ENCODE peak calls at places on chromosomes 5 and 9, in nine cellular contexts. One of them, this sample, is unnamed.
A peak's percentile ranks its signal among the peaks of the same experiment; 100 is the strongest.

GRCh38 chr9:12922209-12922914 is 147.5 kb downstream of the LURAP1L start:
- DNase-seq in spleen: no peak
- DNase-seq in adipocyte: peak; percentile 56
- DNase-seq in fibroblast of lung: no peak
- DNase-seq in IMR-90: no peak
- DNase-seq in cardiac muscle cell: peak; percentile 19
- DNase-seq in H7: no peak
- DNase-seq in SK-N-SH: no peak
- DNase-seq in astrocyte: no peak
- DNase-seq in this sample: no peak

GRCh38 chr9:129026442-129027223 is 1.5 kb downstream of the SH3GLB2 start:
- DNase-seq in spleen: no peak
- DNase-seq in adipocyte: peak; percentile 45
- DNase-seq in fibroblast of lung: peak; percentile 20
- DNase-seq in IMR-90: peak; percentile 24
- DNase-seq in cardiac muscle cell: peak; percentile 53
- DNase-seq in H7: peak; percentile 89
- DNase-seq in SK-N-SH: peak; percentile 91
- DNase-seq in astrocyte: no peak
- DNase-seq in this sample: peak; percentile 79

GRCh38 chr5:81014348-81014747 is 54.2 kb downstream of the RASGRF2 start:
- DNase-seq in spleen: no peak
- DNase-seq in adipocyte: no peak
- DNase-seq in fibroblast of lung: peak; percentile 34
- DNase-seq in IMR-90: no peak
- DNase-seq in cardiac muscle cell: no peak
- DNase-seq in H7: no peak
- DNase-seq in SK-N-SH: no peak
- DNase-seq in astrocyte: peak; percentile 20
- DNase-seq in this sample: no peak

GRCh38 chr5:60184599-60184998 is 291.1 kb upstream of the PDE4D start:
- DNase-seq in spleen: no peak
- DNase-seq in adipocyte: no peak
- DNase-seq in fibroblast of lung: peak; percentile 63
- DNase-seq in IMR-90: no peak
- DNase-seq in cardiac muscle cell: no peak
- DNase-seq in H7: no peak
- DNase-seq in SK-N-SH: no peak
- DNase-seq in astrocyte: peak; percentile 58
- DNase-seq in this sample: no peak

GRCh38 chr9:36867672-36868471 is 166.2 kb downstream of the PAX5 start:
- DNase-seq in spleen: peak; percentile 68
- DNase-seq in adipocyte: no peak
- DNase-seq in fibroblast of lung: no peak
- DNase-seq in IMR-90: no peak
- DNase-seq in cardiac muscle cell: no peak
- DNase-seq in H7: no peak
- DNase-seq in SK-N-SH: no peak
- DNase-seq in astrocyte: no peak
- DNase-seq in this sample: no peak

GRCh38 chr9:130870491-130871381 is 25.9 kb downstream of the QRFP start:
- DNase-seq in spleen: peak; percentile 43
- DNase-seq in adipocyte: peak; percentile 38
- DNase-seq in fibroblast of lung: peak; percentile 75
- DNase-seq in IMR-90: no peak
- DNase-seq in cardiac muscle cell: no peak
- DNase-seq in H7: no peak
- DNase-seq in SK-N-SH: no peak
- DNase-seq in astrocyte: peak; percentile 68
- DNase-seq in this sample: no peak

GRCh38 chr5:146185161-146185560 is 2.7 kb upstream of the LARS1 start:
- DNase-seq in spleen: no peak
- DNase-seq in adipocyte: no peak
- DNase-seq in fibroblast of lung: peak; percentile 14
- DNase-seq in IMR-90: peak; percentile 23
- DNase-seq in cardiac muscle cell: no peak
- DNase-seq in H7: no peak
- DNase-seq in SK-N-SH: no peak
- DNase-seq in astrocyte: no peak
- DNase-seq in this sample: no peak

GRCh38 chr5:156893517-156893916 is 43.4 kb downstream of the PPP1R2B start:
- DNase-seq in spleen: no peak
- DNase-seq in adipocyte: no peak
- DNase-seq in fibroblast of lung: no peak
- DNase-seq in IMR-90: no peak
- DNase-seq in cardiac muscle cell: no peak
- DNase-seq in H7: no peak
- DNase-seq in SK-N-SH: no peak
- DNase-seq in astrocyte: no peak
- DNase-seq in this sample: no peak

GRCh38 chr9:114140850-114141249 is 14.5 kb upstream of the COL27A1 start:
- DNase-seq in spleen: no peak
- DNase-seq in adipocyte: no peak
- DNase-seq in fibroblast of lung: no peak
- DNase-seq in IMR-90: no peak
- DNase-seq in cardiac muscle cell: no peak
- DNase-seq in H7: no peak
- DNase-seq in SK-N-SH: no peak
- DNase-seq in astrocyte: no peak
- DNase-seq in this sample: no peak

GRCh38 chr5:7886849-7887460 is 18.0 kb downstream of the MTRR start:
- DNase-seq in spleen: no peak
- DNase-seq in adipocyte: peak; percentile 81
- DNase-seq in fibroblast of lung: peak; percentile 60
- DNase-seq in IMR-90: peak; percentile 72
- DNase-seq in cardiac muscle cell: peak; percentile 38
- DNase-seq in H7: peak; percentile 21
- DNase-seq in SK-N-SH: peak; percentile 27
- DNase-seq in astrocyte: peak; percentile 44
- DNase-seq in this sample: no peak

GRCh38 chr5:119409235-119409815 is 43.0 kb upstream of the HSD17B4 start:
- DNase-seq in spleen: no peak
- DNase-seq in adipocyte: no peak
- DNase-seq in fibroblast of lung: no peak
- DNase-seq in IMR-90: no peak
- DNase-seq in cardiac muscle cell: no peak
- DNase-seq in H7: no peak
- DNase-seq in SK-N-SH: no peak
- DNase-seq in astrocyte: no peak
- DNase-seq in this sample: no peak

GRCh38 chr5:165185726-165186125 is 1680.3 kb downstream of the MAT2B start:
- DNase-seq in spleen: no peak
- DNase-seq in adipocyte: no peak
- DNase-seq in fibroblast of lung: no peak
- DNase-seq in IMR-90: no peak
- DNase-seq in cardiac muscle cell: no peak
- DNase-seq in H7: no peak
- DNase-seq in SK-N-SH: no peak
- DNase-seq in astrocyte: no peak
- DNase-seq in this sample: no peak

GRCh38 chr5:73624888-73625287 is 1.1 kb upstream of the ARHGEF28 start:
- DNase-seq in spleen: no peak
- DNase-seq in adipocyte: no peak
- DNase-seq in fibroblast of lung: no peak
- DNase-seq in IMR-90: no peak
- DNase-seq in cardiac muscle cell: no peak
- DNase-seq in H7: peak; percentile 42
- DNase-seq in SK-N-SH: no peak
- DNase-seq in astrocyte: no peak
- DNase-seq in this sample: no peak

GRCh38 chr5:179700401-179700918 is 1.7 kb downstream of the CANX start:
- DNase-seq in spleen: no peak
- DNase-seq in adipocyte: peak; percentile 25
- DNase-seq in fibroblast of lung: peak; percentile 28
- DNase-seq in IMR-90: peak; percentile 14
- DNase-seq in cardiac muscle cell: peak; percentile 25
- DNase-seq in H7: peak; percentile 37
- DNase-seq in SK-N-SH: no peak
- DNase-seq in astrocyte: peak; percentile 16
- DNase-seq in this sample: no peak

GRCh38 chr5:143086851-143087637 is 316.4 kb downstream of the NR3C1 start:
- DNase-seq in spleen: no peak
- DNase-seq in adipocyte: peak; percentile 70
- DNase-seq in fibroblast of lung: peak; percentile 53
- DNase-seq in IMR-90: peak; percentile 44
- DNase-seq in cardiac muscle cell: peak; percentile 23
- DNase-seq in H7: no peak
- DNase-seq in SK-N-SH: no peak
- DNase-seq in astrocyte: peak; percentile 31
- DNase-seq in this sample: no peak

GRCh38 chr9:109270971-109271900 is 49.6 kb downstream of the EPB41L4B start:
- DNase-seq in spleen: no peak
- DNase-seq in adipocyte: no peak
- DNase-seq in fibroblast of lung: no peak
- DNase-seq in IMR-90: no peak
- DNase-seq in cardiac muscle cell: no peak
- DNase-seq in H7: no peak
- DNase-seq in SK-N-SH: peak; percentile 49
- DNase-seq in astrocyte: no peak
- DNase-seq in this sample: no peak

GRCh38 chr5:123125953-123126352 is 36.9 kb downstream of the PRDM6 start:
- DNase-seq in spleen: no peak
- DNase-seq in adipocyte: peak; percentile 75
- DNase-seq in fibroblast of lung: peak; percentile 84
- DNase-seq in IMR-90: peak; percentile 77
- DNase-seq in cardiac muscle cell: no peak
- DNase-seq in H7: no peak
- DNase-seq in SK-N-SH: no peak
- DNase-seq in astrocyte: peak; percentile 77
- DNase-seq in this sample: no peak

GRCh38 chr5:158832096-158832495 is 267.6 kb downstream of the EBF1 start:
- DNase-seq in spleen: no peak
- DNase-seq in adipocyte: peak; percentile 44
- DNase-seq in fibroblast of lung: no peak
- DNase-seq in IMR-90: no peak
- DNase-seq in cardiac muscle cell: no peak
- DNase-seq in H7: no peak
- DNase-seq in SK-N-SH: no peak
- DNase-seq in astrocyte: no peak
- DNase-seq in this sample: no peak

GRCh38 chr9:12817702-12818101 is 42.9 kb downstream of the LURAP1L start:
- DNase-seq in spleen: no peak
- DNase-seq in adipocyte: no peak
- DNase-seq in fibroblast of lung: peak; percentile 75
- DNase-seq in IMR-90: peak; percentile 55
- DNase-seq in cardiac muscle cell: no peak
- DNase-seq in H7: no peak
- DNase-seq in SK-N-SH: no peak
- DNase-seq in astrocyte: peak; percentile 71
- DNase-seq in this sample: no peak

DNA sequence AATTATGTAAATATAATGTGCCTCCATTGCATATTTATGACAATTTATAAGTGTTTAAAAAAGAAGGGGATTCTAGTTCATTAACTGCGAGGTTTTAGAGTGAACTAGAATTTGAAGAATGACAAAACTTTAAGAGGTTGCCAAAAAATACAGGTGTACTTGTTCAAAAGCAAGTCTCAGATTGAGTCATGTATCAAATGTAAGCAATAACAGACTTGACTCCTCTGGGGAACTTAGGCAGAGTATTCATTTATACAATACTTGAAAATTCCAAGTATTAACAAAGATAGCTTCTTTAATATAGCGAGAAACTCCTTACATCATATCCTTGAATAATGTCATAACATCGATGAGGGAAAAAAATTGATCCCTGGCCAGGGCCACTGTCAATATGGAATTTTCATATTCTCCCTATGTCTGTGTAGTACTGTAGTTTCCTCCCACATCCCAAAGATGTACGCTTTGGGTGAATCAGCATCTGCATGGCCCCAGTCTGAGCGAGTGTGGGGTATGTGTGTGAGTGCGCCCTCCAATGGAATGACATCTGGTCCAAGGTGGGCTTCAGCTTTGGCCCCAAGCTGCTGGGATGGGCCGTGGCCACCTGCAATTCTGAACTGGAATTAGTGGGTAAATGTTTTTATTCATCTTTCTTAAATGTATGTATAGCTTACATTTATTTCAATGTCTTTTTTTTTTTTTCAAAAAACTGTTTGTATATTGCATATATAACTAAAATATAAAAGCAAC is 70.1 kb downstream of the RIC1 start:
- DNase-seq in spleen: no peak
- DNase-seq in adipocyte: peak; percentile 18
- DNase-seq in fibroblast of lung: peak; percentile 79
- DNase-seq in IMR-90: peak; percentile 83
- DNase-seq in cardiac muscle cell: no peak
- DNase-seq in H7: no peak
- DNase-seq in SK-N-SH: no peak
- DNase-seq in astrocyte: peak; percentile 75
- DNase-seq in this sample: no peak
- H3K36me3 ChIP-seq in spleen: peaks cover 12% of the 10 kb centered on the region
- H3K36me3 ChIP-seq in adipocyte: no peaks in the 10 kb centered on the region
- H3K36me3 ChIP-seq in fibroblast of lung: no peaks in the 10 kb centered on the region
- H3K36me3 ChIP-seq in IMR-90: peaks cover 4% of the 10 kb centered on the region
- H3K36me3 ChIP-seq in cardiac muscle cell: no peaks in the 10 kb centered on the region
- H3K36me3 ChIP-seq in H7: no peaks in the 10 kb centered on the region
- H3K36me3 ChIP-seq in SK-N-SH: peaks cover 26% of the 10 kb centered on the region
- H3K36me3 ChIP-seq in astrocyte: no peaks in the 10 kb centered on the region
- H3K36me3 ChIP-seq in this sample: no peaks in the 10 kb centered on the region

GRCh38 chr5:90641528-90641927 is 82.9 kb downstream of the ADGRV1 start:
- DNase-seq in spleen: no peak
- DNase-seq in adipocyte: no peak
- DNase-seq in fibroblast of lung: no peak
- DNase-seq in IMR-90: no peak
- DNase-seq in cardiac muscle cell: peak; percentile 26
- DNase-seq in H7: no peak
- DNase-seq in SK-N-SH: no peak
- DNase-seq in astrocyte: no peak
- DNase-seq in this sample: no peak
- H3K27me3 ChIP-seq in spleen: no peaks in the 10 kb centered on the region
- H3K27me3 ChIP-seq in adipocyte: no peaks in the 10 kb centered on the region
- H3K27me3 ChIP-seq in fibroblast of lung: no peaks in the 10 kb centered on the region
- H3K27me3 ChIP-seq in IMR-90: no peaks in the 10 kb centered on the region
- H3K27me3 ChIP-seq in cardiac muscle cell: no peaks in the 10 kb centered on the region
- H3K27me3 ChIP-seq in H7: no peaks in the 10 kb centered on the region
- H3K27me3 ChIP-seq in SK-N-SH: no peaks in the 10 kb centered on the region
- H3K27me3 ChIP-seq in astrocyte: no peaks in the 10 kb centered on the region
- H3K27me3 ChIP-seq in this sample: peaks cover 30% of the 10 kb centered on the region

GRCh38 chr9:2771661-2772060 is 54.4 kb downstream of the KCNV2 start:
- DNase-seq in spleen: no peak
- DNase-seq in adipocyte: no peak
- DNase-seq in fibroblast of lung: peak; percentile 14
- DNase-seq in IMR-90: peak; percentile 53
- DNase-seq in cardiac muscle cell: no peak
- DNase-seq in H7: no peak
- DNase-seq in SK-N-SH: peak; percentile 6
- DNase-seq in astrocyte: no peak
- DNase-seq in this sample: no peak
- H3K36me3 ChIP-seq in spleen: peaks cover 83% of the 10 kb centered on the region
- H3K36me3 ChIP-seq in adipocyte: peaks cover 78% of the 10 kb centered on the region
- H3K36me3 ChIP-seq in fibroblast of lung: peaks cover 8% of the 10 kb centered on the region
- H3K36me3 ChIP-seq in IMR-90: peaks cover 24% of the 10 kb centered on the region
- H3K36me3 ChIP-seq in cardiac muscle cell: peaks cover 1% of the 10 kb centered on the region
- H3K36me3 ChIP-seq in H7: peaks cover 5% of the 10 kb centered on the region
- H3K36me3 ChIP-seq in SK-N-SH: peaks cover 78% of the 10 kb centered on the region
- H3K36me3 ChIP-seq in astrocyte: peaks cover 33% of the 10 kb centered on the region
- H3K36me3 ChIP-seq in this sample: peaks cover 72% of the 10 kb centered on the region

DNA sequence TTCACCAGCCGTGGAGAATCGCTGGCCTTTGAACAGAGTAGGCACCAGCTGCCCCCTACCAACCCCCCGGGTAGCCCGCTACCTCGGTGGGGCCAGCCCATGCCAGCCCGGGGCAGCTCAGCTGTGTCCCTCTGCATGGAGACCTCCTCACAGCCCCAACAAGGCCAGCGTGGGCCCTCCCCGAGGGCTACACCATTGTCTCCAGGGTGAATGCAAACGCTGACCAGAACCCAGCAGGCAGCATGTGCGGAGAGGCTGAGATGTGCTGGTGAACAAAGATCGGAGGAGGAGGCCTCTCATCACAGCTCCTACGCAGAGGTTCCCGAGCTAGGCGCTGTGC is 51.9 kb downstream of the LMX1B start:
- DNase-seq in spleen: no peak
- DNase-seq in adipocyte: no peak
- DNase-seq in fibroblast of lung: no peak
- DNase-seq in IMR-90: no peak
- DNase-seq in cardiac muscle cell: no peak
- DNase-seq in H7: peak; percentile 82
- DNase-seq in SK-N-SH: no peak
- DNase-seq in astrocyte: no peak
- DNase-seq in this sample: no peak
- H3K27me3 ChIP-seq in spleen: peaks cover 84% of the 10 kb centered on the region
- H3K27me3 ChIP-seq in adipocyte: peaks cover 52% of the 10 kb centered on the region
- H3K27me3 ChIP-seq in fibroblast of lung: peaks cover 3% of the 10 kb centered on the region
- H3K27me3 ChIP-seq in IMR-90: peaks cover 58% of the 10 kb centered on the region
- H3K27me3 ChIP-seq in cardiac muscle cell: peaks cover 51% of the 10 kb centered on the region
- H3K27me3 ChIP-seq in H7: peaks cover 6% of the 10 kb centered on the region
- H3K27me3 ChIP-seq in SK-N-SH: peaks cover 4% of the 10 kb centered on the region
- H3K27me3 ChIP-seq in astrocyte: peaks cover 33% of the 10 kb centered on the region
- H3K27me3 ChIP-seq in this sample: no peaks in the 10 kb centered on the region